ENCODE peak calls at places on chromosomes 1 and 21, in ten cellular contexts. V is spleen, H is transverse colon, A is IMR-90, S is A549, X is adrenal gland, T is GM12878, C is sigmoid colon, L is tibial nerve, U is K562. W is an unnamed sample.

GRCh38 chr1:144101397-144102050 is 129.7 kb upstream of the FAM72C start:
- DNase-seq in V (peak; percentile 84), H (peak; percentile 11), A (no peak), S (peak; percentile 3), X (peak; percentile 18), T (no peak), C (peak; percentile 77), L (peak; percentile 16), U (no peak), W (peak; percentile 13)

GRCh38 chr1:26408604-26409003 is 2.0 kb upstream of the LIN28A start:
- DNase-seq in V (peak; percentile 85), H (peak; percentile 69), A (peak; percentile 71), S (peak; percentile 64), X (peak; percentile 70), T (no peak), C (peak; percentile 73), L (peak; percentile 47), U (peak; percentile 89), W (peak; percentile 87)

GRCh38 chr1:114666954-114667353 is 2.9 kb downstream of the DENND2C start:
- DNase-seq in V (no peak), H (no peak), A (no peak), S (no peak), X (no peak), T (no peak), C (no peak), L (no peak), U (no peak), W (no peak)

GRCh38 chr1:45836451-45836850 is 33.0 kb downstream of the MAST2 start:
- DNase-seq in V (no peak), H (no peak), A (no peak), S (no peak), X (no peak), T (no peak), C (no peak), L (no peak), U (no peak), W (no peak)

GRCh38 chr1:212482352-212483153 is 49.8 kb downstream of the NENF start:
- DNase-seq in V (no peak), H (peak; percentile 44), A (peak; percentile 51), S (peak; percentile 84), X (no peak), T (no peak), C (no peak), L (no peak), U (no peak), W (no peak)

GRCh38 chr1:58576727-58577675 is at the start of gene TACSTD2:
- DNase-seq in V (peak; percentile 86), H (peak; percentile 61), A (no peak), S (no peak), X (no peak), T (no peak), C (no peak), L (no peak), U (no peak), W (peak; percentile 16)

GRCh38 chr21:34986561-34987533 is 62.3 kb downstream of the RUNX1 start:
- DNase-seq in V (no peak), H (no peak), A (peak; percentile 81), S (no peak), X (no peak), T (peak; percentile 72), C (peak; percentile 71), L (no peak), U (no peak), W (no peak)

GRCh38 chr1:236638935-236639334 is 34.6 kb upstream of the HEATR1 start:
- DNase-seq in V (no peak), H (no peak), A (no peak), S (no peak), X (no peak), T (no peak), C (no peak), L (no peak), U (no peak), W (no peak)

GRCh38 chr1:31362032-31362431 is 10.8 kb downstream of the FABP3 start:
- DNase-seq in V (no peak), H (no peak), A (no peak), S (no peak), X (no peak), T (no peak), C (no peak), L (no peak), U (no peak), W (no peak)

GRCh38 chr1:153777648-153778047 is 2.4 kb downstream of the SLC27A3 start:
- DNase-seq in V (no peak), H (no peak), A (peak; percentile 21), S (no peak), X (peak; percentile 77), T (no peak), C (no peak), L (no peak), U (peak; percentile 30), W (peak; percentile 65)

GRCh38 chr1:209456878-209457277 is 126.6 kb upstream of the CAMK1G start:
- DNase-seq in V (no peak), H (no peak), A (no peak), S (no peak), X (no peak), T (no peak), C (no peak), L (no peak), U (no peak), W (no peak)

GRCh38 chr1:209527372-209527771 is 56.1 kb upstream of the CAMK1G start:
- DNase-seq in V (no peak), H (no peak), A (peak; percentile 4), S (no peak), X (no peak), T (no peak), C (no peak), L (no peak), U (no peak), W (no peak)

GRCh38 chr1:174266476-174266875 is 107.2 kb downstream of the RABGAP1L start:
- DNase-seq in V (no peak), H (no peak), A (peak; percentile 14), S (no peak), X (no peak), T (no peak), C (no peak), L (no peak), U (peak; percentile 8), W (no peak)

GRCh38 chr1:26344147-26344920 is 9.6 kb downstream of the CRYBG2 start:
- DNase-seq in V (no peak), H (no peak), A (no peak), S (no peak), X (no peak), T (no peak), C (peak; percentile 52), L (no peak), U (no peak), W (no peak)

GRCh38 chr1:16082283-16083038 is 9.0 kb upstream of the FAM131C start:
- DNase-seq in V (peak; percentile 87), H (peak; percentile 82), A (peak; percentile 55), S (peak; percentile 66), X (peak; percentile 51), T (no peak), C (no peak), L (peak; percentile 44), U (peak; percentile 89), W (peak; percentile 78)

GRCh38 chr1:2428490-2428889 is 16.1 kb upstream of the PEX10 start:
- DNase-seq in V (no peak), H (no peak), A (no peak), S (no peak), X (no peak), T (no peak), C (no peak), L (no peak), U (no peak), W (no peak)
- TF ChIP-seq POLR2A in V (no peak), H (no peak), A (no peak), S (no peak), X (no peak), T (no peak), C (no peak), L (no peak), U (no peak), W (no peak)

DNA sequence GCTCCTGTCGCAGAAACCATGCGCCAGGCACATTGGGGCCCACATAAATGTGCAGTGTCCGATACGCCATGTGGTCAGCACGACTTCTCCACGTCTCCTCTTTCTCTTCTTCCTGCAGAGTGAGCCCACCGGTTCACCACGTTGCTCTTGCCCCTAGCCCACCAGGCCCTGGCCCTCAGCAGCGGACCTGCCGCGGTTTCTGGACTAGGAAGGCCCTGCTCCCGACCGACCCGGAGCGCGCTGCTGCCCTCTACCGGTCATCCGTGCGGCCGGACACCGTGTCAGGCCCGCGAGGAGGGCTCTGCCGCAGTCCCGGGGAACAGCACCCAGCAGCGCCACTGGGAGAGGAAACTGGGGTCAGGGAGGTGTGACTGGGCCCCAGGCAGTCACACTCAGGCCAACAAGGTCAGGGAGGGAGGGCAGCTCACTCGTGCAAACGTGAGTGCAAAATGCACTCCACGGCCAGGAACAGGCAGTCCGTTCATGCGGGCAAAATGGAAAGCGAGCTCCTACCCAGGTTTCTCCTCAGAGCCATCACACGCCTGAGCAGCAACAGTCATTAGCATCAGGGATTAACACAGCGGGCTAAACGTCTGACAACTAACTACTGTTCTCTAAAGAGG is 13.7 kb downstream of the TLR5 start:
- DNase-seq in V (peak; percentile 95), H (peak; percentile 77), A (peak; percentile 25), S (peak; percentile 61), X (peak; percentile 66), T (no peak), C (peak; percentile 87), L (peak; percentile 58), U (peak; percentile 80), W (peak; percentile 74)
- H3K4me3 ChIP-seq in V (peak overlapping the region; percentile 20), H (no peak overlapping the region), A (peak overlapping the region; percentile 39), S (no peak overlapping the region), X (no peak overlapping the region), T (no peak overlapping the region), C (peak overlapping the region; percentile 8), L (peak overlapping the region; percentile 31), U (no peak overlapping the region), W (no peak overlapping the region)

DNA sequence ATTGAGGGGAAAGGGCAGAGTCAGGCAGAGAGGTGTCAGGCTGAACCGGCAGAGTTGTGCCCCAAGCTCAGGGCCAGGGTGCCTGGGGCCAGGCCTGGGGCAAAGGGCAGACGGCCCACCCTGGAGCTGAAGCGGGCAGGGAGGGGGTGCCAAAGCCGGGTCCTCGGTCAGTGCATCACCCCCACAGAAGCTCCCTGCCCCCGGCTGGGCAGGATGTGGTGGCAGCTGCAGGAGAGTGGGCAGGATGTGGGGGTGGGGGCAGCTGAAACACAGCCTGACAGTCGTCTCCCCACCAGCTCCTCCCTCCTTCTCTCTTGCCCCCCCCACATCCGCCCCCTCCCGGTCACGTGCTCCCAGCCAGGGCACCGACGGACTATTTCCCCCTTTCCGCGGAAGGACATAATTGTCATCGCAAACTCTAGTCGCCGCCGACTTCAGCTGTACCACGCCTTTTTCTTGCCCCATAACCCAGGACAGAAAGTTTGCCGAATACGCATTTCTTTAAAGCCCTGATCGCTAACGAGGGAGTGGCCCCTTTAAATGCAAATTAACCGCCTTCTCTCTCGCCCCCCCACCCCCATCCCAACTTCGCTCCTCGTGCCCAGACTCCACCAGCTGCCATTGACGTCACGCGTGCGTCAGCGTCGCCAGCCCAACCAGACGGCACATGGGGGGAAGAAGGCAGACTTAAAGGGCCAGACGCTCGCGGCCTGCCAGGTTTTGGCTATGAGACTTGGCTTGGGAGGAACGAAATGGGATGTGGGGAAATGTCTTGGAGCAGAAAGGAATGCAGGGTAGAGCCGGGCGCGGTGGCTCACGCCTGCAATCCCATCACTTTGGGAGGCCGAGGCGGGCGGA is 4.5 kb upstream of the MEF2D start:
- DNase-seq in V (peak; percentile 100), H (peak; percentile 100), A (peak; percentile 99), S (peak; percentile 100), X (peak; percentile 100), T (peak; percentile 93), C (peak; percentile 100), L (peak; percentile 99), U (peak; percentile 99), W (peak; percentile 99)
- TF ChIP-seq POLR2A in V (peak; percentile 36), H (peak; percentile 56), A (peak; percentile 74), S (peak; percentile 27), X (peak; percentile 28), T (peak; percentile 55), C (peak; percentile 57), L (peak; percentile 65), U (peak; percentile 55), W (no peak)

GRCh38 chr1:198919667-198920398 is 281.0 kb downstream of the PTPRC start:
- DNase-seq in V (no peak), H (no peak), A (no peak), S (no peak), X (no peak), T (no peak), C (no peak), L (no peak), U (no peak), W (no peak)
- H3K4me3 ChIP-seq in V (no peak overlapping the region), H (no peak overlapping the region), A (no peak overlapping the region), S (no peak overlapping the region), X (no peak overlapping the region), T (peak overlapping the region; percentile 23), C (no peak overlapping the region), L (no peak overlapping the region), U (no peak overlapping the region), W (no peak overlapping the region)